ENCODE peak calls at places on chromosomes 1 and 21, in six cellular contexts. One of them, this sample, is unnamed. For H3K4me1, the result is how much of the 10 kb centered on the place peaks cover.

GRCh38 chr1:207362962-207363858 is 41.7 kb downstream of the CD55 start:
- DNase-seq in DND-41: no peak
- DNase-seq in heart left ventricle: no peak
- DNase-seq in psoas muscle: no peak
- DNase-seq in SJSA1: no peak
- DNase-seq in right cardiac atrium: no peak
- DNase-seq in this sample: no peak

GRCh38 chr1:232980336-232980978 is 30.0 kb downstream of the NTPCR start:
- DNase-seq in DND-41: no peak
- DNase-seq in heart left ventricle: no peak
- DNase-seq in SJSA1: no peak
- DNase-seq in right cardiac atrium: no peak
- DNase-seq in psoas muscle: no peak
- DNase-seq in this sample: no peak

GRCh38 chr1:234531181-234532132 is 52.5 kb upstream of the TARBP1 start:
- DNase-seq in right cardiac atrium: peak
- DNase-seq in DND-41: no peak
- DNase-seq in SJSA1: no peak
- DNase-seq in psoas muscle: peak
- DNase-seq in heart left ventricle: peak
- DNase-seq in this sample: no peak

GRCh38 chr1:111656093-111657017 is 36.8 kb downstream of the RAP1A start:
- DNase-seq in SJSA1: peak
- DNase-seq in DND-41: no peak
- DNase-seq in psoas muscle: no peak
- DNase-seq in heart left ventricle: no peak
- DNase-seq in right cardiac atrium: no peak
- DNase-seq in this sample: peak

GRCh38 chr1:217482356-217483102 is 148.4 kb downstream of the GPATCH2 start:
- DNase-seq in psoas muscle: no peak
- DNase-seq in right cardiac atrium: no peak
- DNase-seq in SJSA1: peak
- DNase-seq in heart left ventricle: no peak
- DNase-seq in DND-41: peak
- DNase-seq in this sample: peak

GRCh38 chr1:205191127-205191577 is 20.4 kb downstream of the DSTYK start:
- DNase-seq in DND-41: no peak
- DNase-seq in SJSA1: no peak
- DNase-seq in right cardiac atrium: no peak
- DNase-seq in psoas muscle: no peak
- DNase-seq in heart left ventricle: no peak
- DNase-seq in this sample: no peak

GRCh38 chr1:16115468-16116363 is 40.2 kb downstream of the EPHA2 start:
- DNase-seq in SJSA1: no peak
- DNase-seq in DND-41: no peak
- DNase-seq in right cardiac atrium: no peak
- DNase-seq in heart left ventricle: no peak
- DNase-seq in psoas muscle: no peak
- DNase-seq in this sample: peak

GRCh38 chr1:156135930-156136871 is 17.2 kb upstream of the SEMA4A start:
- DNase-seq in heart left ventricle: no peak
- DNase-seq in psoas muscle: no peak
- DNase-seq in right cardiac atrium: no peak
- DNase-seq in SJSA1: no peak
- DNase-seq in DND-41: no peak
- DNase-seq in this sample: no peak

GRCh38 chr1:207910678-207911354 is at the start of gene CD34:
- DNase-seq in heart left ventricle: peak
- DNase-seq in DND-41: no peak
- DNase-seq in right cardiac atrium: peak
- DNase-seq in psoas muscle: peak
- DNase-seq in SJSA1: no peak
- DNase-seq in this sample: no peak

GRCh38 chr21:38289697-38290096 is 32.9 kb downstream of the KCNJ15 start:
- DNase-seq in SJSA1: peak
- DNase-seq in heart left ventricle: peak
- DNase-seq in right cardiac atrium: peak
- DNase-seq in DND-41: no peak
- DNase-seq in psoas muscle: no peak
- DNase-seq in this sample: no peak

GRCh38 chr1:179781962-179782361 is 38.9 kb downstream of the FAM163A start:
- DNase-seq in SJSA1: no peak
- DNase-seq in psoas muscle: no peak
- DNase-seq in heart left ventricle: peak
- DNase-seq in right cardiac atrium: peak
- DNase-seq in DND-41: no peak
- DNase-seq in this sample: peak

GRCh38 chr1:16294219-16295212 is 57.5 kb upstream of the CPLANE2 start:
- DNase-seq in psoas muscle: no peak
- DNase-seq in DND-41: no peak
- DNase-seq in heart left ventricle: no peak
- DNase-seq in right cardiac atrium: no peak
- DNase-seq in SJSA1: no peak
- DNase-seq in this sample: no peak

GRCh38 chr1:111453706-111454105 is 4.4 kb downstream of the ATP5PB start:
- DNase-seq in right cardiac atrium: no peak
- DNase-seq in psoas muscle: no peak
- DNase-seq in heart left ventricle: no peak
- DNase-seq in DND-41: no peak
- DNase-seq in SJSA1: no peak
- DNase-seq in this sample: no peak

GRCh38 chr1:17662296-17662695 is 92.8 kb upstream of the ACTL8 start:
- DNase-seq in right cardiac atrium: no peak
- DNase-seq in SJSA1: no peak
- DNase-seq in heart left ventricle: no peak
- DNase-seq in DND-41: no peak
- DNase-seq in psoas muscle: no peak
- DNase-seq in this sample: no peak

GRCh38 chr1:33294071-33295010 is 26.6 kb downstream of the A3GALT2 start:
- DNase-seq in DND-41: no peak
- DNase-seq in psoas muscle: no peak
- DNase-seq in heart left ventricle: no peak
- DNase-seq in SJSA1: no peak
- DNase-seq in right cardiac atrium: peak
- DNase-seq in this sample: no peak

GRCh38 chr1:68481041-68481440 is 15.8 kb downstream of the DEPDC1 start:
- DNase-seq in right cardiac atrium: no peak
- DNase-seq in psoas muscle: no peak
- DNase-seq in SJSA1: no peak
- DNase-seq in heart left ventricle: no peak
- DNase-seq in DND-41: no peak
- DNase-seq in this sample: no peak

GRCh38 chr1:27868932-27869718 is 3.2 kb upstream of the THEMIS2 start:
- DNase-seq in SJSA1: no peak
- DNase-seq in heart left ventricle: no peak
- DNase-seq in psoas muscle: no peak
- DNase-seq in DND-41: peak
- DNase-seq in right cardiac atrium: peak
- DNase-seq in this sample: peak

GRCh38 chr1:209150114-209150513 is 433.4 kb upstream of the CAMK1G start:
- DNase-seq in SJSA1: peak
- DNase-seq in psoas muscle: no peak
- DNase-seq in right cardiac atrium: no peak
- DNase-seq in heart left ventricle: no peak
- DNase-seq in DND-41: peak
- DNase-seq in this sample: peak

GRCh38 chr1:201362906-201363305 is 14.6 kb downstream of the TNNT2 start:
- DNase-seq in heart left ventricle: no peak
- DNase-seq in psoas muscle: no peak
- DNase-seq in SJSA1: no peak
- DNase-seq in DND-41: no peak
- DNase-seq in right cardiac atrium: peak
- DNase-seq in this sample: no peak

GRCh38 chr1:6486433-6487011 is 4.9 kb downstream of the PLEKHG5 start:
- DNase-seq in DND-41: peak
- DNase-seq in psoas muscle: peak
- DNase-seq in heart left ventricle: peak
- DNase-seq in right cardiac atrium: peak
- DNase-seq in SJSA1: peak
- DNase-seq in this sample: peak

GRCh38 chr1:46807046-46807972 is 8.5 kb downstream of the CYP4B1 start:
- DNase-seq in psoas muscle: no peak
- DNase-seq in right cardiac atrium: no peak
- DNase-seq in heart left ventricle: no peak
- DNase-seq in SJSA1: no peak
- DNase-seq in DND-41: no peak
- DNase-seq in this sample: no peak

GRCh38 chr1:78676347-78676982 is 26.8 kb downstream of the IFI44 start:
- DNase-seq in heart left ventricle: peak
- DNase-seq in psoas muscle: no peak
- DNase-seq in DND-41: peak
- DNase-seq in right cardiac atrium: no peak
- DNase-seq in SJSA1: peak
- DNase-seq in this sample: peak

GRCh38 chr1:40064797-40065492 is 24.4 kb downstream of the CAP1 start:
- DNase-seq in psoas muscle: no peak
- DNase-seq in right cardiac atrium: no peak
- DNase-seq in heart left ventricle: no peak
- DNase-seq in SJSA1: no peak
- DNase-seq in DND-41: no peak
- DNase-seq in this sample: no peak

GRCh38 chr1:160209041-160209655 is 4.0 kb downstream of the PEA15 start:
- DNase-seq in heart left ventricle: no peak
- DNase-seq in DND-41: no peak
- DNase-seq in psoas muscle: no peak
- DNase-seq in SJSA1: no peak
- DNase-seq in right cardiac atrium: no peak
- DNase-seq in this sample: no peak

GRCh38 chr1:160207118-160207650 is 2.0 kb downstream of the PEA15 start:
- DNase-seq in DND-41: no peak
- DNase-seq in psoas muscle: no peak
- DNase-seq in right cardiac atrium: no peak
- DNase-seq in heart left ventricle: no peak
- DNase-seq in SJSA1: no peak
- DNase-seq in this sample: no peak

GRCh38 chr1:160209656-160210046 is 4.5 kb downstream of the PEA15 start:
- DNase-seq in psoas muscle: peak
- DNase-seq in SJSA1: no peak
- DNase-seq in heart left ventricle: peak
- DNase-seq in DND-41: no peak
- DNase-seq in right cardiac atrium: peak
- DNase-seq in this sample: no peak

GRCh38 chr1:160207751-160208150 is 2.6 kb downstream of the PEA15 start:
- DNase-seq in DND-41: no peak
- DNase-seq in heart left ventricle: no peak
- DNase-seq in right cardiac atrium: no peak
- DNase-seq in psoas muscle: no peak
- DNase-seq in SJSA1: no peak
- DNase-seq in this sample: peak

DNA sequence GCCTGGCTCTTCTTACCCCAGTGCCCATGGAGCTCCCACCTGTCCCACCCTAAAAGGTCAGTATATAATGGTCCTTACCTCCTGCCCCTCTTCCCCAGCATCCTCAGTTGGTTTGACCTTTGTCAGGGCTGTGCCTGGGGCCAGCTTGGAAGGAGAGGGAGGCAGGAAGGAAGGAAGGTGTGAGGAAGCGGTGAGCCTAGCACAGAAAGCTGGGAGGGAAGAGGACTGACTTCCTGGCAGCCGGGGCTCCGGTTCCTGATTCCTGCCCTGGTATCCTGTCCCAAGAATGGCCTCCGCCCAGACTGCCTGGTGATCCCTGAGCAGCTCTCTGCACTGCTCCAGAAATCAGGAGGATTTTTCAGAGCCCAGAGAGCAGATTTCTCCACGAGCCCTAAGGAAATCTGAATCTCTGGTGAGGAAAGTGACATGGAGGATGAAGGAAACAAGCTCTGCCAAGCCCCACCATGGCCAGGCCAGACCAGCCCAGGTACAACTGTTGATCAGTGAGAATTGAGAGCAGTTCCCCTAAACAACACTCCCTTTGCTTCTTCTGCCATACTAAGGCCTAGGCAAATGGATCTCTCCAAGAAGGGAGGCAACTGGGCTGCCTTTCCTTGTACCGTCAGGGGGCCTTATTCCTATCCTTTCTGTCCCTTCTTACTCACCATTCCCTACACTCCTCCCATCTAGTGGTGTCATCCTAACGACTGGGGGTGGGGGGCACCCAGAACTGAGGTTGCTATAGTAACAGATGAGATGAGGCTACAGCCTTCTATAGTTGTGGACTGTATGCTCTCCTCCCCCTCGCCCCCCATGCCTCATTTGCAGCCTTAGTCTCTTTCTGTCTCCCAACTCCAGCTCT is 3.2 kb downstream of the PEA15 start:
- DNase-seq in heart left ventricle: peak
- DNase-seq in DND-41: no peak
- DNase-seq in SJSA1: no peak
- DNase-seq in psoas muscle: no peak
- DNase-seq in right cardiac atrium: peak
- DNase-seq in this sample: no peak
- H3K4me3 ChIP-seq in heart left ventricle: no peak
- H3K4me3 ChIP-seq in DND-41: no peak
- H3K4me3 ChIP-seq in SJSA1: no peak
- H3K4me3 ChIP-seq in psoas muscle: peak
- H3K4me3 ChIP-seq in right cardiac atrium: no peak
- H3K4me3 ChIP-seq in this sample: no peak

GRCh38 chr1:36343651-36344394 is 20.4 kb upstream of the EVA1B start:
- DNase-seq in DND-41: no peak
- DNase-seq in heart left ventricle: no peak
- DNase-seq in right cardiac atrium: no peak
- DNase-seq in SJSA1: no peak
- DNase-seq in psoas muscle: peak
- DNase-seq in this sample: no peak
- H3K27ac ChIP-seq in DND-41: no peak
- H3K27ac ChIP-seq in heart left ventricle: no peak
- H3K27ac ChIP-seq in right cardiac atrium: no peak
- H3K27ac ChIP-seq in SJSA1: peak
- H3K27ac ChIP-seq in psoas muscle: peak
- H3K27ac ChIP-seq in this sample: no peak

GRCh38 chr1:229067546-229067945 is 203.4 kb upstream of the RAB4A start:
- DNase-seq in heart left ventricle: no peak
- DNase-seq in right cardiac atrium: no peak
- DNase-seq in SJSA1: no peak
- DNase-seq in DND-41: no peak
- DNase-seq in psoas muscle: no peak
- DNase-seq in this sample: no peak

GRCh38 chr1:229068266-229069043 is 202.5 kb upstream of the RAB4A start:
- DNase-seq in SJSA1: no peak
- DNase-seq in DND-41: no peak
- DNase-seq in right cardiac atrium: peak
- DNase-seq in psoas muscle: peak
- DNase-seq in heart left ventricle: peak
- DNase-seq in this sample: no peak

GRCh38 chr1:229065613-229066012 is 205.3 kb upstream of the RAB4A start:
- DNase-seq in SJSA1: no peak
- DNase-seq in DND-41: no peak
- DNase-seq in psoas muscle: no peak
- DNase-seq in right cardiac atrium: no peak
- DNase-seq in heart left ventricle: no peak
- DNase-seq in this sample: no peak

GRCh38 chr1:229064320-229064908 is 206.5 kb upstream of the RAB4A start:
- DNase-seq in psoas muscle: no peak
- DNase-seq in DND-41: no peak
- DNase-seq in SJSA1: peak
- DNase-seq in right cardiac atrium: no peak
- DNase-seq in heart left ventricle: no peak
- DNase-seq in this sample: no peak

GRCh38 chr1:229066591-229066990 is 204.3 kb upstream of the RAB4A start:
- DNase-seq in DND-41: no peak
- DNase-seq in psoas muscle: no peak
- DNase-seq in SJSA1: no peak
- DNase-seq in right cardiac atrium: no peak
- DNase-seq in heart left ventricle: no peak
- DNase-seq in this sample: no peak
- H3K4me1 ChIP-seq in DND-41: under half
- H3K4me1 ChIP-seq in psoas muscle: under half
- H3K4me1 ChIP-seq in SJSA1: under half
- H3K4me1 ChIP-seq in right cardiac atrium: under half
- H3K4me1 ChIP-seq in heart left ventricle: under half
- H3K4me1 ChIP-seq in this sample: under half

GRCh38 chr21:32137266-32137665 is 141.6 kb downstream of the MIS18A start:
- DNase-seq in DND-41: no peak
- DNase-seq in heart left ventricle: no peak
- DNase-seq in SJSA1: no peak
- DNase-seq in psoas muscle: no peak
- DNase-seq in right cardiac atrium: no peak
- DNase-seq in this sample: peak
- H3K4me3 ChIP-seq in DND-41: no peak
- H3K4me3 ChIP-seq in heart left ventricle: no peak
- H3K4me3 ChIP-seq in SJSA1: no peak
- H3K4me3 ChIP-seq in psoas muscle: no peak
- H3K4me3 ChIP-seq in right cardiac atrium: no peak
- H3K4me3 ChIP-seq in this sample: no peak

This sample was measured in SJCRH30.